ENCODE peak calls at places on chromosomes 13 and 19, in four cellular contexts. R, Y, X and W are unnamed samples.

GRCh38 chr19:10748924-10749434 is 31.1 kb downstream of the DNM2 start:
- DNase-seq in R (no peak), Y (peak), X (peak), W (peak)

GRCh38 chr19:6113616-6114188 is 3.4 kb upstream of the RFX2 start:
- DNase-seq in R (no peak), Y (no peak), X (no peak), W (no peak)

GRCh38 chr13:24618219-24618955 is 61.8 kb upstream of the ATP12A start:
- DNase-seq in R (peak), Y (no peak), X (no peak), W (no peak)

GRCh38 chr19:1270168-1270853 is 1.2 kb downstream of the CIRBP start:
- DNase-seq in R (no peak), Y (no peak), X (no peak), W (no peak)

GRCh38 chr19:30085394-30085793 is 143.4 kb downstream of the URI1 start:
- DNase-seq in R (no peak), Y (peak), X (peak), W (peak)

GRCh38 chr13:76829572-76830327 is 56.5 kb downstream of the KCTD12 start:
- DNase-seq in R (no peak), Y (no peak), X (no peak), W (no peak)

GRCh38 chr13:90105881-90106496 is 1241.5 kb upstream of the MIR17HG start:
- DNase-seq in R (no peak), Y (no peak), X (no peak), W (no peak)

GRCh38 chr19:14337510-14337909 is 43.7 kb upstream of the ADGRE5 start:
- DNase-seq in R (no peak), Y (peak), X (no peak), W (peak)

GRCh38 chr13:60572855-60573254 is 175.8 kb downstream of the TDRD3 start:
- DNase-seq in R (no peak), Y (no peak), X (no peak), W (no peak)

GRCh38 chr19:30071871-30072270 is 129.8 kb downstream of the URI1 start:
- DNase-seq in R (no peak), Y (no peak), X (no peak), W (no peak)

GRCh38 chr19:13992025-13992424 is 14.1 kb downstream of the RFX1 start:
- DNase-seq in R (no peak), Y (no peak), X (no peak), W (no peak)

GRCh38 chr13:73677041-73677589 is 457.1 kb downstream of the KLF12 start:
- DNase-seq in R (no peak), Y (no peak), X (no peak), W (peak)

GRCh38 chr13:19089315-19089714 is 92.3 kb downstream of the TUBA3C start:
- DNase-seq in R (no peak), Y (peak), X (peak), W (peak)

GRCh38 chr19:39307822-39308530 is 11.8 kb downstream of the IFNL1 start:
- DNase-seq in R (no peak), Y (no peak), X (no peak), W (no peak)

GRCh38 chr13:44088911-44089851 is 209.5 kb downstream of the LACC1 start:
- DNase-seq in R (no peak), Y (no peak), X (no peak), W (no peak)

DNA sequence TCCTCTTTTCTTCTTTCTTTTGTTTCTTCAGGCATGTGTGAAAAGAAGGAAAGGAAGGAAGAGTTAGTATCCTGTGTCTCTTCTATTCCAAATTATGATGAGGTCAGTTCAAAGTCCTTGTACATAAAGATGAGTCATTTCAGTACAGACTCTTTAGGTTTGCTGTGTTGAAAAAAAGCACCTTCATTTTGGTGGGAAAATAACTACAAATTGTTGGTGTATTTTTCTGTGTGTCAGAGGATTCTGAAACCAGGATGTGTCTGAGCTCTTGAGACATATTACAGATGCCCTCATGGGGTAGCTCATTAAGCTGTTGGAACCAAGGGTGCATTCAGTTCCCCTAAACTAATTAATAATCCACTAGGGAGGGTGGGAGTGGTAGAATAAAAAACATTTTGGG is 5.8 kb upstream of the HSPH1 start:
- DNase-seq in R (peak), Y (no peak), X (peak), W (peak)
- TF ChIP-seq PBX3 in R (no peak), Y (no peak), X (no peak), W (no peak)

GRCh38 chr13:29760561-29760960 is 89.9 kb downstream of the UBL3 start:
- DNase-seq in R (no peak), Y (no peak), X (no peak), W (no peak)
- TF ChIP-seq PBX3 in R (no peak), Y (no peak), X (no peak), W (no peak)

DNA sequence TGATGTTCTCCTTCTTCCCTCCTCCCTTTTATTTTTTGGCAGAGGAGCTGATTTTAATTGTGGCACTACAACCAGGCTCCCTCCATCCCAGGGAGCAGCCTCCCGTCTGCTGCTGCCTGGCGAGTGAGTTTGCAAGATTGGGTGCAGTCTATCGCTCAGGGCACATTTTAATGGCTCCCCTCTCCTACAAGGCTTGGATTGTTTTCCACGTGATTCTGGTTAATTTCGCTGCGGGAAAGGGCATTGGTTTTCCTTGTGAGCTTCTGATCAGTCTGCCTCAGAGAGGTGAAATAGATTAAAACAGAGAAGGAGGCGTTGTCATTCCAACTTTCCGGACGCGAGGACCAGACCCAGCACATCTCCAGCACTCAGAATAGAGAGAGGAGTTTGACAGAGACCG is 81.5 kb downstream of the KCTD15 start:
- DNase-seq in R (no peak), Y (no peak), X (no peak), W (no peak)
- TF ChIP-seq PBX3 in R (no peak), Y (no peak), X (no peak), W (no peak)

DNA sequence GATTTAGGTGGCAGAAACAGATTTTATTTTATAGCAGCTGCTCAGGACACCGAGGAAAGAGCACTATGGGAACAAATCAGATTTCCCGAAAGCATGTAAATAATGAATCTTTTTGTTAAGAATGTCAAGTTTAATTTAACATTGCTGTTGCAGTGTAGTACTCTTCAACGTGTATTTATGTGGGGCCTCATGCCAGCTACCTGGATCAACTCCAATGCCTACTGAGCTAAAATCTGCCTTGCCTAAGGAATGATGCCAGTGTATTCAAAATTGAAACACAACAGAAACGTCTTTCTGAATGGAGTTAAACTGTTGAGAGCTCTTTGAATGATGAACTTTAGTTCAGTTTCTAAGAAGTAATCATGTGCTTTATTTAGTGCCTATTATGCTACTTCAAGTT is 1379.8 kb upstream of the ATXN8OS start:
- DNase-seq in R (no peak), Y (no peak), X (no peak), W (no peak)
- TF ChIP-seq PBX3 in R (no peak), Y (no peak), X (no peak), W (no peak)

DNA sequence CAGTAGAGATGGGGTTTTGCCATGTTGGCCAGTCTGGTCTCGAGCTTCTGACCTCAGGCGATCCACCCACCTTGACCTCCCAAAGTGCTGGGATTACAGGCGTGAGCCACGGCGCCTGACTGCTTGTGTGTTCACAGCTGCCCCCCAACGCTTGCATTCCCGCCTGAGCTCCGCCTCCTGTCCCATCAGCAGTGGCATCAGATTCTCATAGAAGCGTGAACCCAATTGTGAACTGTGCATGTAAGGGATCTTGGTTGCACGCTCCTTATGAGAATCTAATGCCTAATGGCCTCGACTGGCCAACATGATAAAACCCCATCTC is 75.9 kb downstream of the GADD45B start:
- DNase-seq in R (no peak), Y (no peak), X (no peak), W (no peak)
- TF ChIP-seq PBX3 in R (no peak), Y (no peak), X (no peak), W (no peak)

GRCh38 chr19:16654151-16654550 is 5.8 kb downstream of the SMIM7 start:
- DNase-seq in R (no peak), Y (peak), X (peak), W (peak)

GRCh38 chr19:16650821-16651220 is 9.1 kb downstream of the SMIM7 start:
- DNase-seq in R (no peak), Y (no peak), X (no peak), W (no peak)

GRCh38 chr19:16657384-16657783 is 2.6 kb downstream of the SMIM7 start:
- DNase-seq in R (no peak), Y (no peak), X (no peak), W (no peak)

GRCh38 chr19:16655727-16656126 is 4.2 kb downstream of the SMIM7 start:
- DNase-seq in R (no peak), Y (no peak), X (no peak), W (no peak)

DNA sequence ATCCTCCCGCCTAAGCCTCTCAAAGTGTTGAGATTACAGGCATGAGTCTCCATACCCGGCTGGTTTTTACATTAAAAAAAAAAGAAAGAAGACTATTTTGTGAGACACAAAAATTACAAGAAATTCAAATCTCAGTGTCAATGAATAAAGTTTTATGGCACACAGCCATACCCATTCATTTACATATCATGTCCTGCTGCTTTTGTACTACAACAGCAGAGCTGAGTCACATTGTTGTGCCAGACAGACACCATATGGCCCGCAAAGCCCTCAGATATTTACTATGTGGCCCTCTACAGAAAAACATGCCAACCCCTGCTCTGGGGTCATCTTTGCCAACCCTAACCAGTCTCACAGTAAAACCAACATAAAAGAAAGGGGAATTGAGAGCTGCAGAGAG is 5.3 kb downstream of the SMIM7 start:
- DNase-seq in R (no peak), Y (no peak), X (no peak), W (no peak)
- TF ChIP-seq PBX3 in R (no peak), Y (no peak), X (no peak), W (no peak)

GRCh38 chr13:33487575-33488243 is 202.2 kb upstream of the STARD13 start:
- DNase-seq in R (peak), Y (no peak), X (peak), W (peak)
- TF ChIP-seq PBX3 in R (no peak), Y (no peak), X (no peak), W (no peak)